ENCODE peak calls at places on chromosome 16, in five cellular contexts. O is tibial nerve, X is ovary, K is breast epithelium, I is A549. H is an unnamed sample.

GRCh38 chr16:48173877-48174276 is 18.1 kb upstream of the ABCC12 start:
- DNase-seq in X (no peak), O (no peak), I (no peak), K (no peak), H (no peak)

GRCh38 chr16:31695667-31696066 is 168.0 kb downstream of the AHSP start:
- DNase-seq in K (no peak), O (no peak), I (no peak), X (no peak), H (no peak)

GRCh38 chr16:70715860-70716357 is 30.1 kb upstream of the MTSS2 start:
- DNase-seq in X (peak), I (no peak), O (no peak), K (no peak), H (no peak)

GRCh38 chr16:49482690-49483089 is 109.1 kb downstream of the C16orf78 start:
- DNase-seq in O (no peak), I (no peak), K (no peak), X (peak), H (no peak)

GRCh38 chr16:27539120-27539519 is 10.6 kb downstream of the GTF3C1 start:
- DNase-seq in O (no peak), X (no peak), I (no peak), K (no peak), H (no peak)

GRCh38 chr16:80038566-80038965 is 438.0 kb upstream of the MAF start:
- DNase-seq in K (no peak), O (no peak), I (no peak), X (no peak), H (no peak)

GRCh38 chr16:65119905-65120341 is 1.9 kb downstream of the CDH11 start:
- DNase-seq in O (peak), K (no peak), X (peak), I (no peak), H (no peak)

GRCh38 chr16:69157189-69157588 is 24.7 kb downstream of the UTP4 start:
- DNase-seq in O (no peak), X (no peak), I (no peak), K (no peak), H (no peak)

GRCh38 chr16:14539156-14539555 is 90.9 kb downstream of the PARN start:
- DNase-seq in O (no peak), I (no peak), X (no peak), K (no peak), H (no peak)

GRCh38 chr16:30527635-30528178 is 1.3 kb upstream of the ZNF768 start:
- DNase-seq in I (no peak), X (no peak), O (no peak), K (peak), H (no peak)

GRCh38 chr16:85753976-85754375 is 3.1 kb upstream of the C16orf74 start:
- DNase-seq in O (no peak), I (no peak), K (no peak), X (no peak), H (no peak)

GRCh38 chr16:57995721-57996405 is 4.6 kb downstream of the ZNF319 start:
- DNase-seq in I (no peak), O (no peak), K (no peak), X (no peak), H (no peak)

GRCh38 chr16:81696136-81696958 is 82.7 kb upstream of the PLCG2 start:
- DNase-seq in O (no peak), K (no peak), X (no peak), I (no peak), H (no peak)

GRCh38 chr16:72864130-72864833 is 183.6 kb downstream of the ZFHX3 start:
- DNase-seq in I (no peak), X (no peak), O (no peak), K (no peak), H (no peak)

GRCh38 chr16:60203525-60204124 is 1469.5 kb upstream of the GOT2 start:
- DNase-seq in X (no peak), O (no peak), K (no peak), I (peak), H (no peak)

GRCh38 chr16:47492428-47493357 is 31.6 kb downstream of the PHKB start:
- DNase-seq in O (peak), I (no peak), K (no peak), X (peak), H (peak)

GRCh38 chr16:50067290-50067853 is 1.6 kb downstream of the HEATR3 start:
- DNase-seq in X (no peak), K (no peak), I (peak), O (peak), H (no peak)

GRCh38 chr16:48146131-48146530 is 9.7 kb downstream of the ABCC12 start:
- DNase-seq in K (no peak), O (no peak), X (no peak), I (no peak), H (no peak)

GRCh38 chr16:17070882-17071592 is 399.7 kb downstream of the XYLT1 start:
- DNase-seq in K (no peak), I (peak), O (peak), X (peak), H (no peak)

GRCh38 chr16:84937196-84937935 is 74.0 kb downstream of the ZDHHC7 start:
- DNase-seq in X (no peak), K (no peak), O (no peak), I (no peak), H (no peak)

GRCh38 chr16:31221357-31222160 is 4.6 kb upstream of the PYDC1 start:
- DNase-seq in O (no peak), I (no peak), K (no peak), X (no peak), H (no peak)

DNA sequence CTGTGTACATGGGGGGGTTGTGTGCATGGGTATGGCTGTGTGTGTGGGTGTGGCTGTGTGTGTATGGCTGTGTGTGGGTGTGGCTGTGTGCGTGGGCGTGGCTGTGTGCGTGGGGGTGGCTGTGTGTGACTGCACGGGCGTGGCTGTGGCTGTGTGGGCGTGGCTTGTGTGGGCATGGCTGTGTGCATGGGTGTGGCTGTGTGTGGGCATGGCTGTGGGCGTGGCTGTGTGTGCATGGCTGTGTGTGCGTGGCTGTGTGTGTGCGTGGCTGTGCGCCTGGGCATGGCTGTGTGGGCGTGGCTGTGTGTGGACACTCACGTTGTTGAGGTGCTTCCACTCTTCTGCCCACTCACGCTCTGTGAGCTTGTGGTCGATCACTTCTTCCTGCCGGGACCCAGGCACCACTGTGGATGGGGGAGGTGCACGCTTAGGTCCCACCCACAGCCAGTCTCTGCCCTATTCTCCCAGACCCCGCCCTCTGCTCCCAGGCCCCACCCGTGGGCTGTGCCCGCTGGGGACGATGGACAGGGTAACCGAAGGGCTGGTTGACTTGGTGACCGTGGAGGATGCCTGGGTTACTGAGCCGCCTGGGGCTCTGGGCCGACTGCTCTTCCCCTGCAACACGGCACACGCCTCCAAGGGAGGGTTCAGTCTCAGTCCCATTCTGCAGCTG is 16.0 kb upstream of the PABPN1L start:
- DNase-seq in X (no peak), I (peak), K (no peak), O (no peak), H (peak)
- H3K27ac ChIP-seq in X (no peak), I (no peak), K (no peak), O (no peak), H (no peak)

GRCh38 chr16:89317101-89317671 is 99.7 kb downstream of the ZNF778 start:
- DNase-seq in K (no peak), X (no peak), I (no peak), O (no peak), H (no peak)
- H3K4me3 ChIP-seq in K (no peak), X (no peak), I (no peak), O (no peak), H (no peak)

GRCh38 chr16:1458977-1459341 is 14.6 kb upstream of the CCDC154 start:
- DNase-seq in K (no peak), O (no peak), X (no peak), I (no peak), H (no peak)
- TF ChIP-seq POLR2A in K (no peak), O (no peak), X (no peak), I (no peak), H (no peak)

GRCh38 chr16:19696961-19697360 is 21.1 kb downstream of the KNOP1 start:
- DNase-seq in X (no peak), I (no peak), O (no peak), K (no peak), H (no peak)
- H3K27ac ChIP-seq in X (peak), I (no peak), O (peak), K (peak), H (no peak)

GRCh38 chr16:67431077-67431804 is at the start of gene HSD11B2:
- DNase-seq in I (peak), O (no peak), X (peak), K (no peak), H (peak)

GRCh38 chr16:67429053-67429798 is 1.7 kb upstream of the HSD11B2 start:
- DNase-seq in O (no peak), I (no peak), K (no peak), X (no peak), H (no peak)

GRCh38 chr16:67429799-67430503 is 970 bp upstream of the HSD11B2 start:
- DNase-seq in K (no peak), O (no peak), X (no peak), I (no peak), H (no peak)

GRCh38 chr16:67431805-67432476 is 1.0 kb downstream of the HSD11B2 start:
- DNase-seq in I (no peak), O (no peak), X (no peak), K (no peak), H (no peak)

DNA sequence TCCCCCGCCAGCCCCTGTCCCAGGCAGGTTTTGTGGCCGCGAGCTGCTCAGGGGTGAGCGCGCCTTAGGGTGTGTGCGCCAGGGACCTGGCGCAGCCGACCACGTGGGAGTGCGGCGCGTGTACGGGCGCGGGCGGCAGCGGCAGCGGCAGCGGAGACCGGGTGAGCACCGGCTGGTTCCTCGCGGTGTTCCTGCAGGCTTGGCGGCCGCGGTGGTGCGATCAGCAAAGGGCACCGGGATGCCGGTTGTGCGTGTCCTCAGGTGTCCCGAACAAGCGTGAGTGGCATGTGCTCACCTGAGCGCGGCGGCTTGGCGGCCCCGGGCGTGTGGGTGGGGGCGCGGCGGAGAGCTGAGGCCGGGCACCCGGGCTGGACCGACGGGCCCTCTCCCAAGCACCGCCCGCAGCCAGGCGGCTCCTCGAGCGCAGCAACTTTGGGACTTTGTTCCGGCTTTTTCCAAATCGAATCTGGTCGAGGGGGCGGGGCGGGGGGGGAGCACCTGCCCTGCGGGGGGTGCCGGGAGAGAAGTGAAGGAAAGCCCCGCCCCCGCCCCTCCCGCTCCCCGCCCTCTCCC is 331 bp upstream of the HSD11B2 start:
- DNase-seq in I (no peak), K (no peak), X (peak), O (no peak), H (peak)
- H3K4me3 ChIP-seq in I (peak), K (peak), X (peak), O (peak), H (peak)

DNA sequence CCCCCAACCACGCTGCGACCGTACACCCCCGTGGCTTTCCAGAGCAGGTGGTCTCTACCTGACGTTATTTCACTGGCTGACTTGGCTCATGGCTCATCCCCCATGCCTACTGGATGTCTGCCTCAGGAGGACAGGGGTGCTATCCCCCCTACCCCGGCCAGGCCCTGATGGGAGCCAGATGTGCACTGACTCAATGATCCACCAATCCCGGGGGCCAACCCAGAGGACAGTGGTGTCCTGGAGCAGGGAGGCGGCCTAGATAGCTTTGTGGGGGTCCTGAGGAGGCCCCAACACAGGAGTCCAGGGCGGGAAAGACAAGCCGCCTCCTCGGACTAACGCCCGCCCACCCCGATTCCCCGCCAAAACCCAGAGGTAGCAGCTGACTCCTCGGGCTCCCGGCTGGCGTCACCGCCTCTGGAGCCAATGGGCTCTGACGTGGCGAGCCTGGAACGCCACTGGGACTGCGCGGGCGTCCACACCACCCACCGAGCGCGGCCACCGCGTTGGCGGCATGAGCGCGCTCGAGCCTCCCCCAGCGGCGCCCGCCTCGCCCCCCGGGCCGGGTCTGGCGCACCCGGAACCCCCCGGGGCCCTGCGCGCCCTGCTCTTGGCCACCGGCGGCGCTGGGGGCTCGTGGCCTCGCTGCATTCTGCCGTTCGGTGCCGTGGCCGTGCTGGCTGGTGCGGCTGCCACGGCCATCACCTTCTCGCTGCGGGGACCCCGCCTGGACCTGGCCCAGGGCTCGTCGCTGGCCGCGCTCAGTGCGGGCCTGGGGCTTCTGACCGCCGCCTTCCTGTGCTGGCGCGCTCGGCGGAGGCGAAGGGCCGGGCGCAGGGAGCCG is 3.6 kb upstream of the NTN3 start:
- DNase-seq in O (peak), X (peak), K (peak), I (peak), H (peak)
- TF ChIP-seq POLR2A in O (peak), X (peak), K (no peak), I (peak), H (peak)

GRCh38 chr16:87459027-87459426 is 33.8 kb downstream of the ZCCHC14 start:
- DNase-seq in X (no peak), O (no peak), K (no peak), I (no peak), H (no peak)

GRCh38 chr16:87459833-87460232 is 33.0 kb downstream of the ZCCHC14 start:
- DNase-seq in K (no peak), I (no peak), X (no peak), O (no peak), H (no peak)

GRCh38 chr16:87460936-87461335 is 31.9 kb downstream of the ZCCHC14 start:
- DNase-seq in X (no peak), I (no peak), K (no peak), O (no peak), H (no peak)

GRCh38 chr16:87463722-87464690 is 28.8 kb downstream of the ZCCHC14 start:
- DNase-seq in O (peak), I (no peak), X (no peak), K (no peak), H (no peak)

GRCh38 chr16:87461466-87461975 is 31.3 kb downstream of the ZCCHC14 start:
- DNase-seq in O (peak), X (peak), I (peak), K (peak), H (peak)
- H3K27ac ChIP-seq in O (peak), X (no peak), I (peak), K (peak), H (peak)

DNA sequence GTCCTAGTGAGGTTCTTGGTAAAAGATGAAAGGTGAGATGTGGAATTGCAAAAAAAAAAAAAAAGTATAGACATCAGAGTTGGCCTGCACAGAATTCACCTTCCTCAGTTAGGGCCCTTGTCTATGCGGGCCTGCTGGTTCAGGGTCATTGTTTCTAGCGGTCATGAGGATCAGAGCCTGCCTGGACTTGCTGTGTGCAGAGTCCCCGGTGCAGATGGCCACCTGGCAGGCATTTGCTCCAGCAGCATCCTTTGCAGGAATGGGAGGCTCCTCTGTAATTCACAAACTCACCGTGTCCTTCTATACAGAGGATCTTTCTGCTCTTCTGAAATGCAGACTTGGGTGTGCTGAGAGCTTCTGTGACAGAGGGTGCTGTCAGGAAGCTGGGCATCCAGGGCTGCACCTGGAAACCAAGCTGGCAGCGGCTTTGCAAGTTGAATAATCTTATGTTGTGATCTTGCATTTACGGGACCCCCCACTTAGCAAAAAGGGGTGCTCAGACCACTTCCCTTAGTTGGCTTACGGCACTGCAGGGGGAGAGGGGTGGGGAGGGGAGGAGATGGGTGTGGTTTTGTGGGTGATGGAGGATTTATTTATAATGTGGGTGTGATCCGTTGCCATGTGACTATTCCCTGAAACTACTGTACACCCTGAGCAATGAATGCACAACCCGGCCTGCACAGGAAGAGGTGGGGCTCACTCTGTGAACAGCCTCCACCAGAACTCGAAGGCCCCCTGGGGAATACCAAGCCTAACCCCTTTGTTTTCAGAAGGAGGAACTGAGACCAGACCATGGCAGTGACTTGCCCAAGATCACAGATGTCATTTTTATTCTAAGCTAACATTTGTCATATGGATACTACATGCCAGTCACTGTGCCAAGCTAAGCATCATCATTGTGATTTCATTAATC is 178.2 kb downstream of the PRKCB start:
- DNase-seq in I (peak), O (no peak), X (no peak), K (no peak), H (no peak)
- H3K4me3 ChIP-seq in I (no peak), O (no peak), X (no peak), K (no peak), H (no peak)

GRCh38 chr16:3519581-3519980 is 18.8 kb downstream of the CLUAP1 start:
- DNase-seq in X (no peak), I (peak), K (no peak), O (no peak), H (no peak)
- TF ChIP-seq POLR2A in X (no peak), I (no peak), K (no peak), O (no peak), H (no peak)

GRCh38 chr16:8890549-8890921 is 8.4 kb downstream of the LITAFD start:
- DNase-seq in I (no peak), X (no peak), O (no peak), K (no peak), H (no peak)

GRCh38 chr16:8892101-8892575 is 10.0 kb downstream of the LITAFD start:
- DNase-seq in O (no peak), X (no peak), K (no peak), I (no peak), H (no peak)

GRCh38 chr16:8893976-8894690 is 12.0 kb downstream of the LITAFD start:
- DNase-seq in I (no peak), O (no peak), X (no peak), K (no peak), H (no peak)

GRCh38 chr16:8894736-8895334 is 12.7 kb downstream of the LITAFD start:
- DNase-seq in O (no peak), K (no peak), X (no peak), I (no peak), H (peak)

DNA sequence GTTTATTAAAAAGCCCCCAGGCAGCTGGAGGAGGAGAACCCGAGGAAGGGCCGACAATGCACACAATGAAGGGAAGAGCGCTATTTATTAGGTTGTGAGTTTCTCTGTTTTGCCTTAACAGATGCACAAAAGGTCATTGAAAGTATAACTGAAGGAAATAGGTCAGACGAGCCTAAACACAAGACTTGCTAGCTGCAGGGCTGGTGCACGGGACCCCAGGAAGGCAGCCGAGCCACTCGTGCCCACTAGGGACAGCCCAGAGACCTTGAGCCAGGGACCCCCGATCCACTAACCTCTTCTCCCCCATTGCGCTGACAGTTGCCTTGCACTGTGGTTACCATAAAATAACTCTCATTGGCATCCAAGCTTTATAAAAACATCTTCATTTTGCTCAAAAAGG is 11.3 kb downstream of the LITAFD start:
- DNase-seq in K (no peak), X (no peak), I (no peak), O (no peak), H (no peak)
- H3K27ac ChIP-seq in K (no peak), X (no peak), I (no peak), O (no peak), H (no peak)

H was measured in right lobe of liver.